ENCODE peak calls at places on chromosome 14, in nine cellular contexts. D is fibroblast of pulmonary artery; C is stimulated activated CD4-positive, alpha-beta T cell treated with anti-CD3 and anti-CD28 coated beads, Interleukin-4, amount 100 ng/mL, for 48 hours; Y is type B pancreatic cell; V is T-cell; N is iPS DF 6.9; F is amniotic stem cell; B is H9; P is NCI-H460. J is an unnamed sample.

GRCh38 chr14:30355431-30355913 is 203.5 kb upstream of the G2E3 start:
- DNase-seq in D (peak; percentile 1), C (no peak), Y (no peak), V (no peak), N (no peak), F (no peak), B (no peak), P (no peak), J (no peak)

GRCh38 chr14:76918751-76919421 is 92.7 kb downstream of the LRRC74A start:
- DNase-seq in D (peak; percentile 99), C (no peak), Y (no peak), V (no peak), N (no peak), F (peak; percentile 94), B (peak; percentile 78), P (peak; percentile 88), J (peak; percentile 91)

GRCh38 chr14:105411017-105411941 is 8.3 kb upstream of the MTA1 start:
- DNase-seq in D (peak; percentile 29), C (no peak), Y (peak; percentile 68), V (no peak), N (no peak), F (no peak), B (peak; percentile 65), P (peak; percentile 44), J (peak; percentile 48)

GRCh38 chr14:59275668-59276067 is 87.2 kb downstream of the DAAM1 start:
- DNase-seq in D (peak; percentile 90), C (no peak), Y (no peak), V (no peak), N (no peak), F (peak; percentile 37), B (no peak), P (peak; percentile 33), J (no peak)

GRCh38 chr14:32217301-32217700 is 14.2 kb upstream of the RNU6-8 start:
- DNase-seq in D (no peak), C (no peak), Y (no peak), V (no peak), N (no peak), F (no peak), B (no peak), P (no peak), J (no peak)

GRCh38 chr14:30603402-30603801 is 18.7 kb upstream of the SCFD1 start:
- DNase-seq in D (no peak), C (no peak), Y (no peak), V (no peak), N (no peak), F (no peak), B (no peak), P (no peak), J (no peak)

GRCh38 chr14:92729632-92730358 is 18.6 kb downstream of the LGMN start:
- DNase-seq in D (peak; percentile 80), C (peak; percentile 17), Y (no peak), V (no peak), N (no peak), F (no peak), B (no peak), P (no peak), J (no peak)

GRCh38 chr14:37083599-37083998 is 88.8 kb downstream of the SLC25A21 start:
- DNase-seq in D (no peak), C (no peak), Y (no peak), V (no peak), N (no peak), F (no peak), B (no peak), P (no peak), J (no peak)

GRCh38 chr14:55272415-55272786 is 1.2 kb downstream of the FBXO34 start:
- DNase-seq in D (no peak), C (no peak), Y (no peak), V (no peak), N (no peak), F (no peak), B (no peak), P (no peak), J (no peak)

GRCh38 chr14:52175982-52176502 is 91.5 kb upstream of the PTGDR start:
- DNase-seq in D (no peak), C (no peak), Y (no peak), V (peak; percentile 44), N (no peak), F (no peak), B (no peak), P (no peak), J (no peak)

GRCh38 chr14:92552066-92552465 is 38.5 kb downstream of the RIN3 start:
- DNase-seq in D (no peak), C (no peak), Y (no peak), V (no peak), N (no peak), F (no peak), B (no peak), P (no peak), J (no peak)

GRCh38 chr14:61720302-61720677 is 25.0 kb downstream of the HIF1A start:
- DNase-seq in D (no peak), C (no peak), Y (no peak), V (no peak), N (no peak), F (no peak), B (no peak), P (no peak), J (no peak)

GRCh38 chr14:73381379-73382013 is 76.8 kb downstream of the NUMB start:
- DNase-seq in D (no peak), C (no peak), Y (no peak), V (no peak), N (no peak), F (no peak), B (no peak), P (no peak), J (no peak)

GRCh38 chr14:94128216-94128839 is 1.1 kb downstream of the IFI27L2 start:
- DNase-seq in D (no peak), C (no peak), Y (no peak), V (no peak), N (no peak), F (no peak), B (peak; percentile 26), P (no peak), J (no peak)

GRCh38 chr14:22465201-22465835 is 123.7 kb downstream of the DAD1 start:
- DNase-seq in D (no peak), C (no peak), Y (no peak), V (no peak), N (no peak), F (no peak), B (no peak), P (no peak), J (no peak)

GRCh38 chr14:73741386-73741875 is 27.2 kb upstream of the PNMA1 start:
- DNase-seq in D (peak; percentile 70), C (peak; percentile 64), Y (no peak), V (no peak), N (no peak), F (no peak), B (peak; percentile 91), P (no peak), J (peak; percentile 50)

GRCh38 chr14:103361868-103362267 is 23.3 kb upstream of the MARK3 start:
- DNase-seq in D (peak; percentile 96), C (no peak), Y (no peak), V (no peak), N (no peak), F (peak; percentile 71), B (no peak), P (peak; percentile 54), J (peak; percentile 55)

GRCh38 chr14:65495196-65495595 is 82.7 kb downstream of the FUT8 start:
- DNase-seq in D (peak; percentile 25), C (no peak), Y (no peak), V (no peak), N (no peak), F (no peak), B (no peak), P (no peak), J (no peak)

GRCh38 chr14:89384023-89384422 is 33.0 kb downstream of the FOXN3 start:
- DNase-seq in D (no peak), C (no peak), Y (no peak), V (no peak), N (no peak), F (no peak), B (no peak), P (no peak), J (no peak)

GRCh38 chr14:30874999-30875787 is 834 bp downstream of the COCH start:
- DNase-seq in D (no peak), C (no peak), Y (no peak), V (no peak), N (no peak), F (no peak), B (peak; percentile 58), P (no peak), J (no peak)

GRCh38 chr14:101112351-101113107 is 209.0 kb upstream of the RTL1 start:
- DNase-seq in D (no peak), C (no peak), Y (peak; percentile 62), V (no peak), N (no peak), F (no peak), B (no peak), P (no peak), J (no peak)

GRCh38 chr14:51449666-51450061 is 202.0 kb upstream of the FRMD6 start:
- DNase-seq in D (no peak), C (no peak), Y (no peak), V (no peak), N (no peak), F (no peak), B (no peak), P (no peak), J (no peak)

GRCh38 chr14:105093426-105094192 is 28.4 kb upstream of the GPR132 start:
- DNase-seq in D (peak; percentile 75), C (peak; percentile 78), Y (peak; percentile 91), V (no peak), N (peak; percentile 81), F (peak; percentile 23), B (peak; percentile 92), P (peak; percentile 72), J (peak; percentile 9)

GRCh38 chr14:58151701-58152568 is at the start of gene ARMH4:
- DNase-seq in D (peak; percentile 74), C (peak; percentile 51), Y (peak; percentile 85), V (peak; percentile 48), N (no peak), F (peak; percentile 68), B (peak; percentile 94), P (peak; percentile 81), J (peak; percentile 53)

GRCh38 chr14:103315368-103315911 is 18.6 kb upstream of the EIF5 start:
- DNase-seq in D (peak; percentile 95), C (no peak), Y (no peak), V (no peak), N (no peak), F (no peak), B (no peak), P (no peak), J (no peak)

GRCh38 chr14:55514819-55515470 is 65.1 kb upstream of the KTN1 start:
- DNase-seq in D (peak; percentile 76), C (no peak), Y (no peak), V (no peak), N (no peak), F (no peak), B (no peak), P (no peak), J (no peak)

GRCh38 chr14:35388656-35389314 is 15.8 kb downstream of the NFKBIA start:
- DNase-seq in D (no peak), C (no peak), Y (no peak), V (no peak), N (no peak), F (no peak), B (no peak), P (no peak), J (no peak)

GRCh38 chr14:53646925-53647324 is 309.7 kb downstream of the BMP4 start:
- DNase-seq in D (no peak), C (no peak), Y (no peak), V (no peak), N (no peak), F (no peak), B (no peak), P (no peak), J (no peak)

GRCh38 chr14:90405101-90405500 is 8.3 kb downstream of the CALM1 start:
- DNase-seq in D (no peak), C (no peak), Y (no peak), V (no peak), N (no peak), F (no peak), B (no peak), P (no peak), J (no peak)

GRCh38 chr14:66365388-66365787 is 120.8 kb upstream of the CCDC196 start:
- DNase-seq in D (no peak), C (no peak), Y (no peak), V (no peak), N (no peak), F (no peak), B (no peak), P (no peak), J (no peak)

GRCh38 chr14:65359503-65359902 is 53.0 kb upstream of the FUT8 start:
- DNase-seq in D (peak; percentile 72), C (no peak), Y (no peak), V (no peak), N (no peak), F (no peak), B (no peak), P (no peak), J (no peak)